ENCODE peak calls at places on chromosome 16, in four cellular contexts. Y is K562, X is HepG2, A is GM12878. H is an unnamed sample.

GRCh38 chr16:53457670-53458069 is 23.4 kb downstream of the RBL2 start:
- DNase-seq in A (peak; percentile 92), X (no peak), Y (no peak), H (no peak)

GRCh38 chr16:80123189-80123588 is 417.6 kb upstream of the DYNLRB2 start:
- DNase-seq in Y (no peak), A (no peak), X (no peak), H (no peak)

GRCh38 chr16:86224126-86224525 is 286.2 kb upstream of the FOXF1 start:
- DNase-seq in A (no peak), Y (no peak), X (no peak), H (no peak)

GRCh38 chr16:23508589-23509440 is 1.5 kb downstream of the GGA2 start:
- DNase-seq in Y (peak; percentile 28), X (no peak), A (no peak), H (no peak)

GRCh38 chr16:89561195-89562026 is 929 bp downstream of the RPL13 start:
- DNase-seq in X (no peak), A (no peak), Y (no peak), H (no peak)

GRCh38 chr16:89495121-89495520 is 4.8 kb upstream of the ANKRD11 start:
- DNase-seq in A (no peak), Y (no peak), X (no peak), H (no peak)

GRCh38 chr16:8675183-8676159 is 1.1 kb downstream of the ABAT start:
- DNase-seq in A (no peak), X (peak; percentile 96), Y (no peak), H (no peak)

GRCh38 chr16:73202176-73202729 is 154.3 kb upstream of the ZFHX3 start:
- DNase-seq in A (no peak), Y (no peak), X (peak; percentile 55), H (no peak)

GRCh38 chr16:4507588-4508345 is 30.8 kb downstream of the CDIP1 start:
- DNase-seq in Y (no peak), X (no peak), A (no peak), H (no peak)

GRCh38 chr16:54503436-54503835 is 216.8 kb upstream of the IRX3 start:
- DNase-seq in A (no peak), Y (no peak), X (no peak), H (no peak)

GRCh38 chr16:67312450-67313118 is 14.0 kb downstream of the KCTD19 start:
- DNase-seq in A (no peak), Y (no peak), X (no peak), H (no peak)

GRCh38 chr16:86403056-86403455 is 107.3 kb upstream of the FOXF1 start:
- DNase-seq in X (no peak), Y (no peak), A (no peak), H (no peak)

GRCh38 chr16:23824909-23825308 is 10.9 kb upstream of the PRKCB start:
- DNase-seq in A (no peak), X (no peak), Y (no peak), H (no peak)

GRCh38 chr16:1526608-1527555 is 6.6 kb upstream of the TMEM204 start:
- DNase-seq in A (no peak), Y (no peak), X (no peak), H (no peak)

GRCh38 chr16:30491744-30492308 is 19.3 kb downstream of the ITGAL start:
- DNase-seq in Y (peak; percentile 79), X (peak; percentile 56), A (no peak), H (peak; percentile 80)

GRCh38 chr16:65975049-65975708 is 391.3 kb upstream of the CDH5 start:
- DNase-seq in A (no peak), X (no peak), Y (peak; percentile 20), H (no peak)

GRCh38 chr16:70430667-70431536 is 8.0 kb downstream of the ST3GAL2 start:
- DNase-seq in A (peak; percentile 99), X (peak; percentile 48), Y (peak; percentile 87), H (no peak)

GRCh38 chr16:31395647-31396046 is 2.5 kb downstream of the ITGAD start:
- DNase-seq in Y (no peak), X (no peak), A (no peak), H (no peak)

GRCh38 chr16:49275870-49276269 is 5.8 kb downstream of the CBLN1 start:
- DNase-seq in X (no peak), A (no peak), Y (no peak), H (no peak)

GRCh38 chr16:58121132-58121531 is 8.0 kb downstream of the CFAP20 start:
- DNase-seq in Y (peak; percentile 75), X (no peak), A (no peak), H (no peak)

GRCh38 chr16:55470533-55471371 is 8.2 kb upstream of the MMP2 start:
- DNase-seq in A (no peak), X (no peak), Y (no peak), H (no peak)

GRCh38 chr16:89320717-89321501 is 103.4 kb downstream of the ZNF778 start:
- DNase-seq in X (no peak), Y (peak; percentile 83), A (no peak), H (no peak)

GRCh38 chr16:67741118-67741517 is 22.0 kb upstream of the GFOD2 start:
- DNase-seq in X (no peak), Y (no peak), A (no peak), H (no peak)

GRCh38 chr16:78195868-78196267 is 96.4 kb downstream of the WWOX start:
- DNase-seq in X (no peak), A (no peak), Y (no peak), H (no peak)

GRCh38 chr16:64428463-64428862 is 693.4 kb downstream of the CDH11 start:
- DNase-seq in A (no peak), X (no peak), Y (no peak), H (no peak)

GRCh38 chr16:68364601-68364998 is 53.8 kb downstream of the PRMT7 start:
- DNase-seq in X (no peak), Y (no peak), A (no peak), H (no peak)

GRCh38 chr16:67110136-67110847 is 551 bp downstream of the PHAF1 start:
- DNase-seq in X (no peak), Y (no peak), A (no peak), H (no peak)

GRCh38 chr16:78742501-78743283 is 643.2 kb downstream of the WWOX start:
- DNase-seq in Y (peak; percentile 42), X (no peak), A (peak; percentile 83), H (no peak)

GRCh38 chr16:51465026-51465425 is 314.0 kb upstream of the SALL1 start:
- DNase-seq in A (no peak), Y (no peak), X (no peak), H (no peak)

GRCh38 chr16:69838417-69838990 is 76.4 kb downstream of the WWP2 start:
- DNase-seq in Y (no peak), A (no peak), X (no peak), H (no peak)

GRCh38 chr16:26644912-26645543 is 421.7 kb upstream of the C16orf82 start:
- DNase-seq in A (no peak), X (no peak), Y (no peak), H (no peak)

DNA sequence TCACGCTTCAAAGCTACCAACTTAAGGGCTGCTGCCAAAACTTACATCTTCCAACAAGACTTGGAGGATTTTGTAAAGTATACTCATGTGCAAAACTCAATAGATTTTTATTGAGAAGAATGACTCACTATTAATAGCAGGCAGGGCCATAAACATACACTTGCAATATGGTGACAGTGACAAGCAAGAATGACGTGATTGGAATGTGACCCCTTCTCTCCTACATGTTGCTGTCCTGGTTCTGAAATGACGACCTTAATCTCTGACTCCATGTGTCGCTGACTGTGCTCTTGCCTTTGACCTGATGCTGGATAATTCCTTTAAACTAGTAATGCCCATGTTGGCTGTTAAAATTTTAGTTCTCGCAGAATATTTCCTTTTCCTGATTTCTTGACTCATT is 174.5 kb downstream of the PARN start:
- DNase-seq in X (peak; percentile 18), Y (peak; percentile 13), A (no peak), H (peak; percentile 40)
- TF ChIP-seq JUNB in X (no peak), Y (no peak), A (no peak), H (no peak)

GRCh38 chr16:87740909-87741424 is 24.8 kb downstream of the KLHDC4 start:
- DNase-seq in X (no peak), A (no peak), Y (no peak), H (no peak)
- TF ChIP-seq CHD4 in X (no peak), A (no peak), Y (no peak), H (no peak)

GRCh38 chr16:15573274-15573895 is 69.6 kb downstream of the MARF1 start:
- DNase-seq in A (no peak), X (no peak), Y (no peak), H (no peak)

GRCh38 chr16:15578824-15579223 is 64.1 kb downstream of the MARF1 start:
- DNase-seq in Y (no peak), A (no peak), X (no peak), H (no peak)

GRCh38 chr16:15575293-15576049 is 67.5 kb downstream of the MARF1 start:
- DNase-seq in X (peak; percentile 90), Y (peak; percentile 83), A (no peak), H (no peak)

GRCh38 chr16:15574614-15574948 is 68.4 kb downstream of the MARF1 start:
- DNase-seq in X (no peak), Y (no peak), A (no peak), H (no peak)

DNA sequence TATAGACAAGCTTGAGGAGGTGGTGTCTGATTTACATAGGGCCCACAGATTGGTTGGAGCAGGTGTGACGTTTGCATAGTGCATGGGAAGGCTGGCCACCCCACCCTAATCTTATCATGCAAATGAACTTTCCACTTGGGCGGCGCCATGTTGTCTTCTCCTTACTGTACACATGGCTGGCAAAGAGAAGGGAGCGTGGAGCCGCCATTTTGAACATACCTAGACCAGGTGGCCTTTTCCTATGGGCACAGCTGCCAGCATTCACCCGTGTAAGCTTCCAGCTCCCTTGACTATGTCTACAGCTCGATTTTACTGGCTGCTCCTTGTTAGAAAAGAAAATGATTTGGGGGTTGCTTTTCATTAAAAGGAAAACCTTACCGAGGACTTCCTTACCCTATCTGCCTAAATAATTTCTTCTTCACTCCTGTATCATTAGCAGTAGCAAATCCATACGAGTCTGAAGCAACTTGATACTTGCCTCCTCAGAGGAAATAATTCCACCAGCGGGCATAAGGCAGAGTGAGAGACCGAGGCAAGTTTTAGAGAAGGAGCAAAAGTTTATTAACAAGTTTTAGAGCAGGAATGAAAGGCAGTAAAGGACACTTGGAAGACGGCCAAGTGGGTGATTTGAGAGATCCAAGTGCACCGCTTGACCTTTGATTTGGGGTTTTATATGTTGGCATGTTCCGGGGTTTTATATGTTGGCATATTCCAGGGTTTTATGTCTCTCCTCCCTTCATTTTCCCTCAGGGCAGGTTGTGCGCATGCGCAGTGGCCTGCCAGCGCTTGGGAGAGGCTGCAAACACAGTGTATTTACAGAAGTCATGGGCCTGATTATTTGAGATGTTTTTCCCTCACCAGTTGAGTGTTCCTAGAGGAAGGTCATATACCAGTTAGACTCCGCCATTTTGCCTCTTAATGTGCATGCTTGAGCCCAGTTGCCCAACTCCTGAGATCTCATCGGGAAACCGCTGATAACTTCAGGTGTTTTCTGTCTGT is 65.7 kb downstream of the MARF1 start:
- DNase-seq in X (peak; percentile 31), Y (peak; percentile 75), A (no peak), H (no peak)
- H3K4me3 ChIP-seq in X (no peak overlapping the region), Y (peak overlapping the region; percentile 5), A (no peak overlapping the region), H (no peak overlapping the region)

DNA sequence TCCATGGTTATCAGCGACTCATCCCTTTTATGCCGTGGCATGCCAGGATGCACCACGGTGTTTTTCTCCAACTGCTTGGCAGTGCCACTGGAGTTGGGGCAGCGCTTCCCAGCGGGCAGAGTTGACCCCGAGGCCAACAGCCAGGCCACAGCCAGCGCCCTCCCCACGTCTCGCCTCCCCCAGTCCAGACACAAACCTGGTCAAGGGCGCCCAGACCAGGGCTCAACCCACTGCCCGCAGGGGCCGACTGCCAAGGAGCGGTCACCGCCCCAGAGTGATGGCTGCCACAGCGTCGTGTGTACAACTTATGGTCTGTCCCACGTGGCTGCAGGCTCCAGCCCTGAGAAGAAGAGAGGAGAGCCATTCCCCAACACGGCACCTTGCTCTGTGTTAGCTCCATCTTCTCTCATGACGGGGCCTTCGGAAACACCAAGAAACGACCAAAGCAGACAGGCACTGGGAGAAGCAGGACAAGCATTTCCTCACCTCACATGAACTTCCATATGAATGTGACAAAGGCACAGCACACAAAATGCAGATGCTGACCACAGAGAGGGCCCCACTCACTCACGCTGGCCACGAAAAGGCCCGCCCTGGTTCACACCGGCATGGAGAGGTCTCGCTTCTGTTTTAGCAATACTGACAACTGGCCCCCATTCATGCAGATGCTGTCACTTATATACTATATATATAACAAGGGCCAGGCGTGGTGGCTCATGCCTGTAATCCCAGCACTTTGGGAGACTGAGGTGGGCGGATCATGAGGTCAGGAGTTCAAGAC is 27.0 kb downstream of the AXIN1 start:
- DNase-seq in X (no peak), Y (no peak), A (no peak), H (no peak)
- TF ChIP-seq JUNB in X (no peak), Y (no peak), A (no peak), H (no peak)

H was measured in A549.